ENCODE peak calls at places on chromosomes 13 and 19, in seven cellular contexts. Y is tibial artery; K is DMS53; S is ovary; F is NCI-H2107; N is activated CD4-positive, alpha-beta T cell treated with anti-CD3 and anti-CD28 coated beads for 36 hours; A is amygdala. U is an unnamed sample.

GRCh38 chr19:31985001-31985605 is 360.3 kb upstream of the ZNF507 start:
- DNase-seq in Y (no peak), K (no peak), S (no peak), F (no peak), N (no peak), A (no peak), U (no peak)

GRCh38 chr13:96821381-96821780 is 172.9 kb downstream of the OXGR1 start:
- DNase-seq in Y (no peak), K (no peak), S (no peak), F (no peak), N (no peak), A (no peak), U (no peak)

GRCh38 chr19:29665826-29666633 is 769 bp downstream of the PLEKHF1 start:
- DNase-seq in Y (peak), K (peak), S (peak), F (no peak), N (peak), A (no peak), U (no peak)

GRCh38 chr13:38888309-38888708 is 102.3 kb downstream of the STOML3 start:
- DNase-seq in Y (no peak), K (peak), S (no peak), F (no peak), N (peak), A (no peak), U (no peak)

GRCh38 chr13:23463631-23464030 is 30.1 kb upstream of the SACS start:
- DNase-seq in Y (no peak), K (no peak), S (no peak), F (no peak), N (no peak), A (no peak), U (no peak)

GRCh38 chr19:1850809-1851544 is 2.7 kb upstream of the REXO1 start:
- DNase-seq in Y (no peak), K (peak), S (no peak), F (no peak), N (peak), A (no peak), U (peak)

GRCh38 chr19:12881172-12881808 is at the start of gene DNASE2:
- DNase-seq in Y (peak), K (peak), S (peak), F (peak), N (peak), A (peak), U (peak)

GRCh38 chr13:96279904-96280303 is 190.0 kb downstream of the HS6ST3 start:
- DNase-seq in Y (no peak), K (no peak), S (no peak), F (no peak), N (no peak), A (no peak), U (no peak)

GRCh38 chr19:46480409-46480808 is 9.0 kb upstream of the PNMA8A start:
- DNase-seq in Y (no peak), K (no peak), S (peak), F (no peak), N (no peak), A (no peak), U (no peak)

GRCh38 chr19:3006075-3006767 is 22.9 kb downstream of the TLE2 start:
- DNase-seq in Y (no peak), K (peak), S (no peak), F (no peak), N (peak), A (no peak), U (peak)

GRCh38 chr19:13208131-13208963 is 58.1 kb downstream of the IER2 start:
- DNase-seq in Y (peak), K (no peak), S (peak), F (no peak), N (peak), A (no peak), U (no peak)

GRCh38 chr13:93227280-93227905 is 786 bp downstream of the GPC6 start:
- DNase-seq in Y (peak), K (peak), S (peak), F (peak), N (peak), A (no peak), U (peak)

GRCh38 chr19:7932930-7933300 is 7.0 kb upstream of the CTXN1 start:
- DNase-seq in Y (no peak), K (no peak), S (no peak), F (no peak), N (no peak), A (no peak), U (no peak)

GRCh38 chr13:47499358-47500150 is 501.5 kb downstream of the SUCLA2 start:
- DNase-seq in Y (no peak), K (peak), S (no peak), F (no peak), N (no peak), A (no peak), U (no peak)

GRCh38 chr13:45242070-45242469 is 41.2 kb upstream of the KCTD4 start:
- DNase-seq in Y (no peak), K (peak), S (no peak), F (no peak), N (no peak), A (no peak), U (peak)

GRCh38 chr13:82076421-82076820 is 1735.5 kb upstream of the SPRY2 start:
- DNase-seq in Y (no peak), K (no peak), S (no peak), F (no peak), N (no peak), A (no peak), U (peak)

GRCh38 chr19:3547301-3547731 is 8.3 kb downstream of the TEKTIP1 start:
- DNase-seq in Y (peak), K (peak), S (no peak), F (no peak), N (peak), A (no peak), U (peak)

GRCh38 chr13:103229674-103230073 is 163.5 kb upstream of the SLC10A2 start:
- DNase-seq in Y (no peak), K (no peak), S (no peak), F (no peak), N (no peak), A (no peak), U (no peak)

GRCh38 chr13:92640936-92641335 is 585.7 kb upstream of the GPC6 start:
- DNase-seq in Y (no peak), K (no peak), S (no peak), F (no peak), N (no peak), A (no peak), U (no peak)

GRCh38 chr13:42836930-42837329 is 55.5 kb downstream of the FAM216B start:
- DNase-seq in Y (no peak), K (peak), S (peak), F (no peak), N (no peak), A (no peak), U (peak)

GRCh38 chr13:28637714-28638355 is 21.1 kb upstream of the POMP start:
- DNase-seq in Y (no peak), K (peak), S (no peak), F (no peak), N (no peak), A (no peak), U (no peak)

GRCh38 chr19:35292986-35293732 is 1.2 kb downstream of the MAG start:
- DNase-seq in Y (no peak), K (peak), S (no peak), F (no peak), N (no peak), A (peak), U (no peak)

GRCh38 chr19:3479177-3479818 is 1.0 kb downstream of the SMIM24 start:
- DNase-seq in Y (no peak), K (peak), S (no peak), F (no peak), N (peak), A (no peak), U (peak)

GRCh38 chr19:41083516-41083915 is 4.7 kb upstream of the CYP2A13 start:
- DNase-seq in Y (no peak), K (no peak), S (no peak), F (no peak), N (no peak), A (no peak), U (no peak)

GRCh38 chr13:94239135-94239534 is 240.3 kb downstream of the DCT start:
- DNase-seq in Y (no peak), K (no peak), S (no peak), F (no peak), N (peak), A (no peak), U (no peak)

GRCh38 chr13:51925865-51926527 is 64.2 kb downstream of the CCDC70 start:
- DNase-seq in Y (no peak), K (no peak), S (no peak), F (no peak), N (no peak), A (no peak), U (no peak)

GRCh38 chr19:6357995-6358394 is 3.3 kb upstream of the CLPP start:
- DNase-seq in Y (no peak), K (peak), S (no peak), F (no peak), N (no peak), A (no peak), U (peak)

GRCh38 chr19:49155005-49155826 is at the start of gene HRC:
- DNase-seq in Y (no peak), K (no peak), S (no peak), F (no peak), N (no peak), A (no peak), U (no peak)

U was measured in NCI-H69.